ENCODE peak calls at places on chromosomes 11 and 22, in five cellular contexts. One of them, this sample, is unnamed.

GRCh38 chr11:44782478-44782877 is 55.7 kb downstream of the TSPAN18 start:
- DNase-seq in ascending aorta: no peak
- DNase-seq in PC-9: no peak
- DNase-seq in lower lobe of right lung: no peak
- DNase-seq in endothelial cell: no peak
- DNase-seq in this sample: no peak

GRCh38 chr11:46601129-46601528 is 7.3 kb upstream of the AMBRA1 start:
- DNase-seq in ascending aorta: no peak
- DNase-seq in PC-9: no peak
- DNase-seq in lower lobe of right lung: no peak
- DNase-seq in endothelial cell: no peak
- DNase-seq in this sample: no peak

GRCh38 chr11:126766425-126766824 is 234.1 kb downstream of the KIRREL3 start:
- DNase-seq in ascending aorta: no peak
- DNase-seq in PC-9: no peak
- DNase-seq in lower lobe of right lung: no peak
- DNase-seq in endothelial cell: no peak
- DNase-seq in this sample: no peak

GRCh38 chr22:29208879-29209623 is 3.4 kb downstream of the EMID1 start:
- DNase-seq in ascending aorta: no peak
- DNase-seq in PC-9: no peak
- DNase-seq in lower lobe of right lung: no peak
- DNase-seq in endothelial cell: no peak
- DNase-seq in this sample: no peak

GRCh38 chr22:46578824-46579561 is 41.2 kb upstream of the GRAMD4 start:
- DNase-seq in ascending aorta: no peak
- DNase-seq in PC-9: no peak
- DNase-seq in lower lobe of right lung: peak
- DNase-seq in endothelial cell: no peak
- DNase-seq in this sample: peak

GRCh38 chr11:44858796-44859527 is 91.7 kb downstream of the TP53I11 start:
- DNase-seq in ascending aorta: no peak
- DNase-seq in PC-9: no peak
- DNase-seq in lower lobe of right lung: no peak
- DNase-seq in endothelial cell: no peak
- DNase-seq in this sample: no peak

GRCh38 chr11:2928605-2929510 is at the start of gene PHLDA2:
- DNase-seq in ascending aorta: no peak
- DNase-seq in PC-9: no peak
- DNase-seq in lower lobe of right lung: peak
- DNase-seq in endothelial cell: peak
- DNase-seq in this sample: no peak

GRCh38 chr11:1776944-1777715 is 13.4 kb upstream of the CTSD start:
- DNase-seq in ascending aorta: no peak
- DNase-seq in PC-9: no peak
- DNase-seq in lower lobe of right lung: no peak
- DNase-seq in endothelial cell: no peak
- DNase-seq in this sample: no peak

GRCh38 chr22:42357221-42357620 is 75.0 kb downstream of the NFAM1 start:
- DNase-seq in ascending aorta: no peak
- DNase-seq in PC-9: no peak
- DNase-seq in lower lobe of right lung: no peak
- DNase-seq in endothelial cell: no peak
- DNase-seq in this sample: no peak

GRCh38 chr11:128621491-128622136 is 34.3 kb upstream of the ETS1 start:
- DNase-seq in ascending aorta: no peak
- DNase-seq in PC-9: no peak
- DNase-seq in lower lobe of right lung: no peak
- DNase-seq in endothelial cell: no peak
- DNase-seq in this sample: no peak

GRCh38 chr22:29138556-29138955 is 65.7 kb downstream of the KREMEN1 start:
- DNase-seq in ascending aorta: no peak
- DNase-seq in PC-9: no peak
- DNase-seq in lower lobe of right lung: no peak
- DNase-seq in endothelial cell: no peak
- DNase-seq in this sample: no peak

GRCh38 chr11:45942381-45942780 is 19.9 kb downstream of the LARGE2 start:
- DNase-seq in ascending aorta: no peak
- DNase-seq in PC-9: no peak
- DNase-seq in lower lobe of right lung: no peak
- DNase-seq in endothelial cell: no peak
- DNase-seq in this sample: no peak

GRCh38 chr22:26848244-26848920 is 191.0 kb downstream of the MIAT start:
- DNase-seq in ascending aorta: no peak
- DNase-seq in PC-9: no peak
- DNase-seq in lower lobe of right lung: no peak
- DNase-seq in endothelial cell: no peak
- DNase-seq in this sample: no peak

GRCh38 chr22:29030016-29030617 is 31.5 kb downstream of the C22orf31 start:
- DNase-seq in ascending aorta: no peak
- DNase-seq in PC-9: peak
- DNase-seq in lower lobe of right lung: no peak
- DNase-seq in endothelial cell: no peak
- DNase-seq in this sample: no peak

GRCh38 chr22:30823015-30823370 is 128.3 kb downstream of the OSBP2 start:
- DNase-seq in ascending aorta: no peak
- DNase-seq in PC-9: no peak
- DNase-seq in lower lobe of right lung: no peak
- DNase-seq in endothelial cell: peak
- DNase-seq in this sample: no peak

GRCh38 chr11:21105196-21105917 is 436.0 kb downstream of the NELL1 start:
- DNase-seq in ascending aorta: no peak
- DNase-seq in PC-9: no peak
- DNase-seq in lower lobe of right lung: no peak
- DNase-seq in endothelial cell: no peak
- DNase-seq in this sample: no peak

GRCh38 chr22:48414662-48415061 is 1413.0 kb downstream of the BRD1 start:
- DNase-seq in ascending aorta: no peak
- DNase-seq in PC-9: no peak
- DNase-seq in lower lobe of right lung: no peak
- DNase-seq in endothelial cell: no peak
- DNase-seq in this sample: no peak

GRCh38 chr11:110979696-110980095 is 265.8 kb upstream of the POU2AF2 start:
- DNase-seq in ascending aorta: no peak
- DNase-seq in PC-9: peak
- DNase-seq in lower lobe of right lung: no peak
- DNase-seq in endothelial cell: no peak
- DNase-seq in this sample: no peak

GRCh38 chr11:46916669-46917108 is 1.7 kb downstream of the LRP4 start:
- DNase-seq in ascending aorta: no peak
- DNase-seq in PC-9: no peak
- DNase-seq in lower lobe of right lung: no peak
- DNase-seq in endothelial cell: peak
- DNase-seq in this sample: no peak

GRCh38 chr11:43962383-43962969 is 20.0 kb downstream of the C11orf96 start:
- DNase-seq in ascending aorta: no peak
- DNase-seq in PC-9: no peak
- DNase-seq in lower lobe of right lung: no peak
- DNase-seq in endothelial cell: no peak
- DNase-seq in this sample: no peak

GRCh38 chr11:86108146-86108545 is 39.3 kb upstream of the PICALM start:
- DNase-seq in ascending aorta: no peak
- DNase-seq in PC-9: no peak
- DNase-seq in lower lobe of right lung: no peak
- DNase-seq in endothelial cell: no peak
- DNase-seq in this sample: no peak

GRCh38 chr11:119206512-119207299 is 567 bp downstream of the CBL start:
- DNase-seq in ascending aorta: peak
- DNase-seq in PC-9: peak
- DNase-seq in lower lobe of right lung: peak
- DNase-seq in endothelial cell: peak
- DNase-seq in this sample: peak

GRCh38 chr11:28521075-28521474 is 412.9 kb downstream of the METTL15 start:
- DNase-seq in ascending aorta: no peak
- DNase-seq in PC-9: no peak
- DNase-seq in lower lobe of right lung: no peak
- DNase-seq in endothelial cell: no peak
- DNase-seq in this sample: no peak

GRCh38 chr11:19656140-19656541 is 56.5 kb upstream of the NAV2 start:
- DNase-seq in ascending aorta: no peak
- DNase-seq in PC-9: no peak
- DNase-seq in lower lobe of right lung: no peak
- DNase-seq in endothelial cell: no peak
- DNase-seq in this sample: no peak

GRCh38 chr11:19661827-19662226 is 50.8 kb upstream of the NAV2 start:
- DNase-seq in ascending aorta: no peak
- DNase-seq in PC-9: no peak
- DNase-seq in lower lobe of right lung: no peak
- DNase-seq in endothelial cell: no peak
- DNase-seq in this sample: no peak

GRCh38 chr11:19659529-19659928 is 53.1 kb upstream of the NAV2 start:
- DNase-seq in ascending aorta: no peak
- DNase-seq in PC-9: no peak
- DNase-seq in lower lobe of right lung: no peak
- DNase-seq in endothelial cell: no peak
- DNase-seq in this sample: no peak

GRCh38 chr11:19660076-19660475 is 52.6 kb upstream of the NAV2 start:
- DNase-seq in ascending aorta: no peak
- DNase-seq in PC-9: peak
- DNase-seq in lower lobe of right lung: no peak
- DNase-seq in endothelial cell: no peak
- DNase-seq in this sample: no peak

GRCh38 chr11:19658344-19658743 is 54.3 kb upstream of the NAV2 start:
- DNase-seq in ascending aorta: no peak
- DNase-seq in PC-9: no peak
- DNase-seq in lower lobe of right lung: no peak
- DNase-seq in endothelial cell: no peak
- DNase-seq in this sample: no peak
- TF ChIP-seq CTCF in ascending aorta: no peak
- TF ChIP-seq CTCF in PC-9: no peak
- TF ChIP-seq CTCF in lower lobe of right lung: no peak
- TF ChIP-seq CTCF in endothelial cell: no peak
- TF ChIP-seq CTCF in this sample: no peak

GRCh38 chr11:66003291-66003690 is 988 bp downstream of the BANF1 start:
- DNase-seq in ascending aorta: no peak
- DNase-seq in PC-9: no peak
- DNase-seq in lower lobe of right lung: no peak
- DNase-seq in endothelial cell: no peak
- DNase-seq in this sample: no peak

GRCh38 chr11:66006134-66006890 is 4.0 kb downstream of the BANF1 start:
- DNase-seq in ascending aorta: no peak
- DNase-seq in PC-9: no peak
- DNase-seq in lower lobe of right lung: no peak
- DNase-seq in endothelial cell: no peak
- DNase-seq in this sample: no peak

GRCh38 chr11:66001941-66002647 is at the start of the genes BANF1 and EIF1AD:
- DNase-seq in ascending aorta: peak
- DNase-seq in PC-9: peak
- DNase-seq in lower lobe of right lung: peak
- DNase-seq in endothelial cell: peak
- DNase-seq in this sample: peak

GRCh38 chr11:66004186-66004585 is 1.9 kb downstream of the BANF1 start:
- DNase-seq in ascending aorta: no peak
- DNase-seq in PC-9: no peak
- DNase-seq in lower lobe of right lung: no peak
- DNase-seq in endothelial cell: no peak
- DNase-seq in this sample: no peak

DNA sequence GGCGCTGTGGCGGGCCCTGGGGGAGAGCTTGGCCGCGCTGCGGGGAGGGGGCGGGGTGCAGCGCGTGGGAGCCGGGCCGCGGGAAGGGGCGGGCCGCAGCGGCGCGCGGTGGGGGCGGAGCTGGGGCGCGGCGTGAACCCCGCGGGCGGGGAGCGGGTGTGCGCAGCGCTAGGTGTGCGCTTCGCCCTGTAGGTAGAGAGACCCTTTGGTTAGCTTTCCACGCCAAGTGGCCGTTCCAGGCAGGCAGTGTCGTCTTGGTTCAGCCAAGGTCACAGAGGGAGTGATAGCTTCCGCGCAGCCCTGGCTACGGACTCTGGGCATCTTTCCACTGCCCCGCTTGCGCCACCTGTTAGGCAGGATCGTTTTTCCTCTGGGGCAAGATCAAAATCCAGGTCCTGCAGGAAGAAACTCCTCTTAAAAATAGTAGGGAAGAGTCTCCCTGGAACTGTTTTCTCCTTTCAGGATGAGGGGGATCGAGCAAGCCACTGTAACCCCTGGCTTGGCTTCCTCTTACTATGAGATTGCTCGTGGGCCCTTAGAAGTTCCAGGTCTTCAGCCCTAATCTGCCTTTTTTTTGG is 434 bp downstream of the BANF1 start:
- DNase-seq in ascending aorta: no peak
- DNase-seq in PC-9: peak
- DNase-seq in lower lobe of right lung: peak
- DNase-seq in endothelial cell: peak
- DNase-seq in this sample: no peak
- TF ChIP-seq CTCF in ascending aorta: peak
- TF ChIP-seq CTCF in PC-9: no peak
- TF ChIP-seq CTCF in lower lobe of right lung: no peak
- TF ChIP-seq CTCF in endothelial cell: no peak
- TF ChIP-seq CTCF in this sample: peak

DNA sequence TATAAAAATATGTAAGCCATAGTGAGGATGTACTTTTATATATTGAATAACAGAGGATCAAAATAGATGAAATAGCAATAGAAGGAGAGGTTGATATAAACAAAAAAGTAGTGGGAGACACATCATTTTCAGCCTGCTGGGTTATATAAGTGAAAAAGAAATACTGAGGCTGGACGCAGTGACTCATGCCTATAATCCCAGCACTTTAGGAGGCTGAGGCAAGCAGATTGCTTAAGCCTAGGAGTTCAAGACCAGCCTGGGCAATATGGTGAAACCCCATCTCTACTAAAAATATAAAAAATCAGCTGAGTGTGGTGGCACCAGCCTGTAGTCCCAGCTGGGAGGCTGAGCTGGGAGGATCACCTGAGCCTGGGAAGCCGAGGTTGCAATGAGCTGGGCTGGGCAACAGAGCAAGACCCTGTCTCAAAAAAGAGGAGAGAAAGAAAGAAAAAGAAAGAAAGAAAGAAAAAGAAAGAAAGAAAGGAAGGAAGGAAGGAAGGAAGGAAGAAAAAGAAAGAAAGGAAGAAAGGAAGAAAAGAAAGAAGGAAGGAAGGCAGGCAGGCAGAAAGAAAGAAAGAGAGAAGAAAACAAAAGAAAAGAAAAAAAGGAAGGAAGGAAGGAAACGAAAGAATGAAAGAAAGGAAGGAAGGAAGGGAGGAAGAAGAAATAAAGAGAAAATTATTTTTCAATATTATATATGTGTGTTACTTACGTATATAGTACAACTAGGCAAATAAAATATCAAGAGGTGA is 7.0 kb upstream of the P2RY2 start:
- DNase-seq in ascending aorta: no peak
- DNase-seq in PC-9: no peak
- DNase-seq in lower lobe of right lung: peak
- DNase-seq in endothelial cell: no peak
- DNase-seq in this sample: no peak
- TF ChIP-seq CTCF in ascending aorta: no peak
- TF ChIP-seq CTCF in PC-9: no peak
- TF ChIP-seq CTCF in lower lobe of right lung: no peak
- TF ChIP-seq CTCF in endothelial cell: no peak
- TF ChIP-seq CTCF in this sample: no peak

GRCh38 chr11:71283960-71284359 is 31.6 kb upstream of the SHANK2 start:
- DNase-seq in ascending aorta: no peak
- DNase-seq in PC-9: peak
- DNase-seq in lower lobe of right lung: peak
- DNase-seq in endothelial cell: no peak
- DNase-seq in this sample: no peak
- TF ChIP-seq CTCF in ascending aorta: no peak
- TF ChIP-seq CTCF in PC-9: no peak
- TF ChIP-seq CTCF in lower lobe of right lung: no peak
- TF ChIP-seq CTCF in endothelial cell: no peak
- TF ChIP-seq CTCF in this sample: no peak

GRCh38 chr22:24686280-24686679 is 83.3 kb downstream of the GGT1 start:
- DNase-seq in ascending aorta: no peak
- DNase-seq in PC-9: no peak
- DNase-seq in lower lobe of right lung: no peak
- DNase-seq in endothelial cell: no peak
- DNase-seq in this sample: no peak
- TF ChIP-seq CTCF in ascending aorta: no peak
- TF ChIP-seq CTCF in PC-9: no peak
- TF ChIP-seq CTCF in lower lobe of right lung: no peak
- TF ChIP-seq CTCF in endothelial cell: no peak
- TF ChIP-seq CTCF in this sample: no peak

This sample was measured in thoracic aorta.